ENCODE peak calls at places on chromosome 19, in five cellular contexts. One of them, this sample, is unnamed.

GRCh38 chr19:1512671-1513491 is at the start of gene ADAMTSL5:
- DNase-seq in HEK293T: peak
- DNase-seq in thyroid gland: no peak
- DNase-seq in neural crest cell: no peak
- DNase-seq in A549: peak
- DNase-seq in this sample: peak

GRCh38 chr19:16899566-16900075 is 10.8 kb downstream of the F2RL3 start:
- DNase-seq in HEK293T: peak
- DNase-seq in thyroid gland: no peak
- DNase-seq in neural crest cell: peak
- DNase-seq in A549: peak
- DNase-seq in this sample: no peak

GRCh38 chr19:58182577-58182988 is 278 bp upstream of the ZNF274 start:
- DNase-seq in HEK293T: peak
- DNase-seq in thyroid gland: no peak
- DNase-seq in neural crest cell: no peak
- DNase-seq in A549: no peak
- DNase-seq in this sample: no peak

GRCh38 chr19:7788933-7789323 is 25.9 kb downstream of the CLEC4M start:
- DNase-seq in HEK293T: no peak
- DNase-seq in thyroid gland: no peak
- DNase-seq in neural crest cell: no peak
- DNase-seq in A549: no peak
- DNase-seq in this sample: no peak

GRCh38 chr19:2325261-2326046 is 2.9 kb downstream of the LSM7 start:
- DNase-seq in HEK293T: no peak
- DNase-seq in thyroid gland: no peak
- DNase-seq in neural crest cell: no peak
- DNase-seq in A549: no peak
- DNase-seq in this sample: no peak

GRCh38 chr19:56476671-56477428 is at the start of gene ZNF667:
- DNase-seq in HEK293T: no peak
- DNase-seq in thyroid gland: peak
- DNase-seq in neural crest cell: no peak
- DNase-seq in A549: no peak
- DNase-seq in this sample: no peak

GRCh38 chr19:4866595-4867424 is 657 bp downstream of the PLIN3 start:
- DNase-seq in HEK293T: no peak
- DNase-seq in thyroid gland: peak
- DNase-seq in neural crest cell: peak
- DNase-seq in A549: no peak
- DNase-seq in this sample: no peak

GRCh38 chr19:47102561-47103135 is 10.9 kb downstream of the ZC3H4 start:
- DNase-seq in HEK293T: no peak
- DNase-seq in thyroid gland: peak
- DNase-seq in neural crest cell: no peak
- DNase-seq in A549: no peak
- DNase-seq in this sample: no peak

GRCh38 chr19:42095814-42096230 is 19.9 kb downstream of the ZNF574 start:
- DNase-seq in HEK293T: no peak
- DNase-seq in thyroid gland: no peak
- DNase-seq in neural crest cell: no peak
- DNase-seq in A549: no peak
- DNase-seq in this sample: no peak

GRCh38 chr19:42088471-42089190 is 12.7 kb downstream of the ZNF574 start:
- DNase-seq in HEK293T: no peak
- DNase-seq in thyroid gland: no peak
- DNase-seq in neural crest cell: no peak
- DNase-seq in A549: no peak
- DNase-seq in this sample: no peak

GRCh38 chr19:2207991-2208860 is 27.9 kb downstream of the PLEKHJ1 start:
- DNase-seq in HEK293T: no peak
- DNase-seq in thyroid gland: peak
- DNase-seq in neural crest cell: no peak
- DNase-seq in A549: peak
- DNase-seq in this sample: peak

GRCh38 chr19:18657590-18658365 is 20.9 kb downstream of the KLHL26 start:
- DNase-seq in HEK293T: no peak
- DNase-seq in thyroid gland: no peak
- DNase-seq in neural crest cell: peak
- DNase-seq in A549: peak
- DNase-seq in this sample: peak

GRCh38 chr19:18655173-18655844 is 18.5 kb downstream of the KLHL26 start:
- DNase-seq in HEK293T: no peak
- DNase-seq in thyroid gland: no peak
- DNase-seq in neural crest cell: no peak
- DNase-seq in A549: no peak
- DNase-seq in this sample: no peak

GRCh38 chr19:34288381-34288780 is 34.0 kb downstream of the GARRE1 start:
- DNase-seq in HEK293T: no peak
- DNase-seq in thyroid gland: no peak
- DNase-seq in neural crest cell: no peak
- DNase-seq in A549: no peak
- DNase-seq in this sample: no peak

GRCh38 chr19:30920238-30920637 is 429.0 kb downstream of the TSHZ3 start:
- DNase-seq in HEK293T: no peak
- DNase-seq in thyroid gland: no peak
- DNase-seq in neural crest cell: no peak
- DNase-seq in A549: no peak
- DNase-seq in this sample: no peak

GRCh38 chr19:30931307-30931706 is 417.9 kb downstream of the TSHZ3 start:
- DNase-seq in HEK293T: no peak
- DNase-seq in thyroid gland: no peak
- DNase-seq in neural crest cell: no peak
- DNase-seq in A549: no peak
- DNase-seq in this sample: no peak

GRCh38 chr19:35292986-35293732 is 1.2 kb downstream of the MAG start:
- DNase-seq in HEK293T: no peak
- DNase-seq in thyroid gland: peak
- DNase-seq in neural crest cell: no peak
- DNase-seq in A549: no peak
- DNase-seq in this sample: no peak